ENCODE peak calls at places on chromosome 19, in five cellular contexts. S is uterus, O is IMR-90, W is Peyer's patch, C is ovary. Y is an unnamed sample. For H3K4me1, the result is how much of the 10 kb centered on the place peaks cover.

GRCh38 chr19:12786149-12786870 is 5.0 kb upstream of the JUNB start:
- DNase-seq in W (peak), O (no peak), S (no peak), C (peak), Y (peak)

GRCh38 chr19:46718934-46719551 is 2.1 kb upstream of the PRKD2 start:
- DNase-seq in S (no peak), W (peak), O (no peak), C (no peak), Y (no peak)

GRCh38 chr19:28494466-28494865 is 718.5 kb downstream of the UQCRFS1 start:
- DNase-seq in W (no peak), C (no peak), O (no peak), S (no peak), Y (no peak)

GRCh38 chr19:49486710-49487276 is 615 bp upstream of the RPL13A start:
- DNase-seq in S (no peak), W (no peak), O (no peak), C (no peak), Y (no peak)

GRCh38 chr19:51726049-51726448 is 2.3 kb upstream of the HAS1 start:
- DNase-seq in O (peak), S (peak), C (peak), W (no peak), Y (no peak)

GRCh38 chr19:13211426-13212308 is 61.5 kb downstream of the IER2 start:
- DNase-seq in O (no peak), W (no peak), S (no peak), C (no peak), Y (no peak)

GRCh38 chr19:55697698-55698097 is 22.7 kb downstream of the EPN1 start:
- DNase-seq in W (no peak), S (no peak), C (peak), O (no peak), Y (no peak)

GRCh38 chr19:8577247-8577646 is at the start of gene MYO1F:
- DNase-seq in C (no peak), W (peak), O (no peak), S (no peak), Y (peak)

GRCh38 chr19:43316591-43317319 is 36.7 kb upstream of the CD177 start:
- DNase-seq in O (peak), C (no peak), W (no peak), S (no peak), Y (no peak)

GRCh38 chr19:15323496-15324235 is 8.7 kb downstream of the BRD4 start:
- DNase-seq in O (peak), S (peak), W (no peak), C (peak), Y (peak)

GRCh38 chr19:8571006-8571411 is 6.2 kb downstream of the MYO1F start:
- DNase-seq in W (peak), S (no peak), C (no peak), O (peak), Y (no peak)

GRCh38 chr19:10256970-10257615 is 5.1 kb downstream of the MRPL4 start:
- DNase-seq in S (no peak), O (no peak), W (no peak), C (no peak), Y (no peak)

GRCh38 chr19:3975637-3976087 is 4.8 kb upstream of the DAPK3 start:
- DNase-seq in C (no peak), S (no peak), W (no peak), O (no peak), Y (peak)

GRCh38 chr19:30074741-30075460 is 132.9 kb downstream of the URI1 start:
- DNase-seq in W (no peak), S (no peak), O (no peak), C (no peak), Y (no peak)

GRCh38 chr19:44683434-44684210 is 12.3 kb downstream of the CEACAM19 start:
- DNase-seq in O (no peak), S (no peak), C (no peak), W (no peak), Y (no peak)

GRCh38 chr19:6534451-6535093 is 3.7 kb downstream of the TNFSF9 start:
- DNase-seq in S (no peak), O (no peak), W (no peak), C (no peak), Y (no peak)

GRCh38 chr19:6737873-6738725 is 719 bp upstream of the GPR108 start:
- DNase-seq in O (peak), W (peak), C (peak), S (peak), Y (peak)

GRCh38 chr19:6516018-6516658 is 14.0 kb upstream of the TUBB4A start:
- DNase-seq in S (peak), C (peak), W (peak), O (peak), Y (peak)

GRCh38 chr19:47063874-47064273 is 15.4 kb upstream of the TMEM160 start:
- DNase-seq in C (no peak), O (no peak), S (no peak), W (no peak), Y (no peak)

GRCh38 chr19:35414442-35414841 is 33.6 kb upstream of the FFAR2 start:
- DNase-seq in O (no peak), W (no peak), C (no peak), S (no peak), Y (no peak)

GRCh38 chr19:9917322-9917721 is 19.0 kb downstream of the OLFM2 start:
- DNase-seq in S (no peak), O (peak), C (no peak), W (no peak), Y (no peak)

GRCh38 chr19:38648789-38649304 is 1.4 kb downstream of the ACTN4 start:
- DNase-seq in O (no peak), S (no peak), W (no peak), C (no peak), Y (no peak)
- H3K4me1 ChIP-seq in O (under half), S (under half), W (under half), C (under half), Y (half or more)

GRCh38 chr19:2042485-2043268 is 8.4 kb downstream of the MKNK2 start:
- DNase-seq in O (no peak), S (peak), C (peak), W (no peak), Y (peak)
- TF ChIP-seq POLR2A in O (no peak), S (no peak), C (no peak), W (no peak), Y (no peak)

GRCh38 chr19:18494267-18494607 is 27.6 kb downstream of the ELL start:
- DNase-seq in S (no peak), W (no peak), C (no peak), O (peak), Y (no peak)

GRCh38 chr19:18495204-18495911 is 26.5 kb downstream of the ELL start:
- DNase-seq in W (no peak), C (no peak), O (no peak), S (no peak), Y (no peak)

GRCh38 chr19:18496980-18497256 is 25.0 kb downstream of the ELL start:
- DNase-seq in O (no peak), W (no peak), S (no peak), C (no peak), Y (no peak)

GRCh38 chr19:18493440-18494266 is 28.2 kb downstream of the ELL start:
- DNase-seq in S (no peak), C (peak), O (no peak), W (no peak), Y (no peak)

DNA sequence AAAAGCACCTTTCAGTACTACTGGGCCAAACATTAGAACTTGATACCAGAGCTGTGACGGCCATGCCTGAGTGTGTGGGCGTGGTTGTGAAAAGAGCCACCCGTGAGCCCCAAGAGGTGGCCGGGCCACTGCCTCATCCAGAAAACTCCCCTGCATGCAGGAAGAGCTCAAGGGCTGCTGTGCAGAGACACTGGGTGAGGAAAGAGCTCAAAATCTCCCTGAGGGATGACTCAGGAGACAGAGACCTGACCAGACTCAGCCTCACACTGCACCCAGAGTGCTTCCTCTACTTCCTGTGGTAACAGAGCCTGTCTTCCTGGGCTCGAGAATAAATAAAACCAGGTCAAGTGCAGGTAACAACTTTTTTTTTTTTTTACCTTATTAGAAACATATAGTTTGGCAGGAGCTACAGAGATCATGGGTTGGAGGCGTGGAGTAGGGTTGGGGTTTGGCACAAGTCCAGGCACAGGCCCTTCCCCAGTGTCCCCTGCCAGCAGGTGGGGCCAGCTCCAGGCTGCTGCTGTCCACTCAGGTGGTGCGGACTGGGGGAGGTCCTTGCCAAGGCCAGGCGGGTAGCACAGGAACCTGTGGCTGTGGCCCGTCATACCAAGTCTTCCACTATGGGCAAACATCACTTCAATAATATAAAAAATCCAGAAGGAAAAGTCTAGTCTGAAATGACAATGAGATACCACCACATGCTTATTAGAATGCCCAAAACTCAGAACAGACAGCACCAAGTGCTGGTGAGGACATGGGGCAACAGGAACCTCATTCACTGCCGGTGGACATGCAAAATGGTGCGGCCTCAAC is 25.5 kb downstream of the ELL start:
- DNase-seq in S (no peak), C (no peak), O (peak), W (peak), Y (no peak)
- H3K4me1 ChIP-seq in S (under half), C (under half), O (under half), W (under half), Y (half or more)

GRCh38 chr19:991932-992669 is 8.0 kb downstream of the WDR18 start:
- DNase-seq in W (no peak), C (no peak), S (peak), O (no peak), Y (no peak)
- TF ChIP-seq POLR2A in W (no peak), C (no peak), S (no peak), O (no peak), Y (no peak)

GRCh38 chr19:41861098-41861768 is 1.2 kb downstream of the RPS19 start:
- DNase-seq in O (no peak), W (no peak), S (no peak), C (no peak), Y (no peak)

GRCh38 chr19:41862445-41862986 is 2.5 kb downstream of the RPS19 start:
- DNase-seq in C (no peak), W (no peak), S (no peak), O (no peak), Y (no peak)

GRCh38 chr19:41860419-41861097 is 503 bp downstream of the RPS19 start:
- DNase-seq in C (no peak), S (no peak), W (no peak), O (no peak), Y (no peak)

GRCh38 chr19:41863209-41863931 is 3.3 kb downstream of the RPS19 start:
- DNase-seq in W (no peak), S (no peak), O (no peak), C (no peak), Y (no peak)

GRCh38 chr19:41861846-41862245 is 1.8 kb downstream of the RPS19 start:
- DNase-seq in W (no peak), S (no peak), C (no peak), O (no peak), Y (no peak)
- H3K4me1 ChIP-seq in W (under half), S (under half), C (under half), O (under half), Y (under half)

DNA sequence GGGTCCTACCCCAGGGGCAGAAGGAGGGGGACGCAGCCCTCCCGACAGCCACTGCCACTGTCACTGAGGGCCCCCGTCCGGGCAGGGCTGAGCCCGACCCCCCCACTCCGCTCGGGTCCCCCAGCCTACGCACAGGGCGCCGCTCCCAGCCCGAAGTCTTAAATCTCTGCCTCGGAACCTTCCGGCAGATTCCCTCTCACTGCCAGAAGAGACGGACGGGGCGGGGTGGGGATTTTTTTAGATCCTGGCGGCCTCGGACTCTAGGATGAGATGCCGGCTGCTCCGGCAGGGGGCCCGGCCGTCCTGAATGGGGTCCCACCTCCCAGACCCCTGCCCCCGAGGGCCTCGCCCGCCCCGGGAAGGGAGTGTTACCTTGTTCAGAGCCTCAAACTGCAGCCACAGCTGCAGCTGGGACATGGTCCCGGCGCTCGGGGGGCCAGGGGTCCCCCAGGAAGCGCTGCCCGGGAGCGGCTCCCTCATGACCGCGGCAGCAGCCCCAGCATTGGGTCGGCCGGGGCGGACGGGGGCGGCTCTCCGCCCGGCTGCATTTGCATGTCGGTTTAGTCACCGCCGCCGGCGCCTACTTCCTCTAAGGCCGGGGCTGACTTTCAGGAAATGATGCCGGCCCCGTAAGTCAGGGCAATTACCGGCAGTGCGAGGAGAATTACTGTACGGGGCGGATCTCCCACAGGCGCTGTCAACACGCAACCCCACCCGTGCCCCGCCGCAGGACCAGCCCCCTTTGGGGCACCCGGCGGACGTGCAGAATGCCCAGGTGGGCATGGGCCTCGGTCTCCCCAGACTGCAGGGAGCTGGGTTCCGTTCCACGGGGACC is 28.1 kb downstream of the GPX4 start:
- DNase-seq in S (peak), W (peak), O (peak), C (peak), Y (peak)
- TF ChIP-seq POLR2A in S (peak), W (peak), O (peak), C (peak), Y (peak)

GRCh38 chr19:39160523-39160861 is 34.9 kb downstream of the PAK4 start:
- DNase-seq in O (peak), S (peak), C (peak), W (no peak), Y (no peak)

GRCh38 chr19:39156891-39157230 is 31.3 kb downstream of the PAK4 start:
- DNase-seq in C (no peak), S (no peak), W (no peak), O (no peak), Y (no peak)

GRCh38 chr19:39157275-39157996 is 31.9 kb downstream of the PAK4 start:
- DNase-seq in C (no peak), S (no peak), O (peak), W (no peak), Y (no peak)

GRCh38 chr19:39157997-39158389 is 32.4 kb downstream of the PAK4 start:
- DNase-seq in S (no peak), W (no peak), C (no peak), O (no peak), Y (no peak)

GRCh38 chr19:39158646-39159260 is 33.2 kb downstream of the PAK4 start:
- DNase-seq in O (no peak), S (no peak), W (no peak), C (no peak), Y (no peak)
- H3K4me1 ChIP-seq in O (under half), S (under half), W (under half), C (under half), Y (under half)